ENCODE peak calls at places on chromosomes 6 and 20, in six cellular contexts. B is fibroblast of the conjunctiva, E is hypothalamus, X is GM10248, F is SK-N-DZ, A is AG09319. R is an unnamed sample.

GRCh38 chr20:4052554-4052953 is 37.2 kb upstream of the RNF24 start:
- DNase-seq in B (no peak), E (no peak), X (no peak), F (no peak), A (no peak), R (no peak)

GRCh38 chr6:167855825-167856425 is 29.2 kb downstream of the AFDN start:
- DNase-seq in B (peak; percentile 87), E (no peak), X (no peak), F (no peak), A (peak; percentile 65), R (no peak)

GRCh38 chr6:107545761-107546160 is 55.8 kb downstream of the SOBP start:
- DNase-seq in B (no peak), E (no peak), X (no peak), F (no peak), A (no peak), R (no peak)

GRCh38 chr6:108651781-108652227 is 91.1 kb downstream of the FOXO3 start:
- DNase-seq in B (peak; percentile 70), E (no peak), X (no peak), F (peak; percentile 65), A (peak; percentile 63), R (no peak)

GRCh38 chr6:2630362-2630761 is 120.4 kb downstream of the MYLK4 start:
- DNase-seq in B (peak; percentile 93), E (no peak), X (no peak), F (no peak), A (peak; percentile 76), R (no peak)

GRCh38 chr6:149859938-149860337 is 4.2 kb downstream of the LRP11 start:
- DNase-seq in B (no peak), E (no peak), X (no peak), F (no peak), A (no peak), R (no peak)

GRCh38 chr6:54427396-54427910 is 119.2 kb downstream of the TINAG start:
- DNase-seq in B (no peak), E (no peak), X (no peak), F (no peak), A (no peak), R (no peak)

GRCh38 chr6:123804771-123805540 is 1.3 kb downstream of the NKAIN2 start:
- DNase-seq in B (no peak), E (no peak), X (no peak), F (no peak), A (no peak), R (no peak)

GRCh38 chr6:118800394-118801071 is 93.4 kb upstream of the ASF1A start:
- DNase-seq in B (peak; percentile 82), E (peak; percentile 20), X (peak; percentile 81), F (peak; percentile 92), A (peak; percentile 62), R (peak; percentile 51)

GRCh38 chr6:158519354-158519753 is 40.5 kb upstream of the TMEM181 start:
- DNase-seq in B (no peak), E (no peak), X (no peak), F (no peak), A (no peak), R (no peak)

GRCh38 chr6:13425971-13426931 is 61.1 kb downstream of the GFOD1 start:
- DNase-seq in B (no peak), E (no peak), X (peak; percentile 26), F (no peak), A (no peak), R (no peak)

GRCh38 chr6:92779758-92780157 is 639.6 kb downstream of the EPHA7 start:
- DNase-seq in B (peak; percentile 31), E (no peak), X (no peak), F (no peak), A (no peak), R (no peak)

GRCh38 chr6:36373368-36374009 is 14.0 kb downstream of the ETV7 start:
- DNase-seq in B (no peak), E (no peak), X (no peak), F (no peak), A (no peak), R (no peak)

GRCh38 chr6:71531841-71532240 is 243.2 kb downstream of the OGFRL1 start:
- DNase-seq in B (no peak), E (no peak), X (no peak), F (no peak), A (no peak), R (no peak)

GRCh38 chr20:22579711-22580697 is 4.4 kb downstream of the FOXA2 start:
- DNase-seq in B (no peak), E (no peak), X (no peak), F (no peak), A (no peak), R (no peak)

GRCh38 chr6:53347921-53348435 is 772 bp downstream of the ELOVL5 start:
- DNase-seq in B (peak; percentile 43), E (peak; percentile 78), X (peak; percentile 36), F (peak; percentile 72), A (no peak), R (no peak)

GRCh38 chr20:11451793-11452291 is 465.9 kb upstream of the BTBD3 start:
- DNase-seq in B (peak; percentile 3), E (no peak), X (no peak), F (no peak), A (no peak), R (no peak)

GRCh38 chr20:12171927-12172581 is 254.4 kb downstream of the BTBD3 start:
- DNase-seq in B (peak; percentile 65), E (no peak), X (no peak), F (no peak), A (peak; percentile 31), R (no peak)

GRCh38 chr6:388202-388903 is 3.2 kb upstream of the IRF4 start:
- DNase-seq in B (peak; percentile 26), E (no peak), X (no peak), F (no peak), A (no peak), R (no peak)

GRCh38 chr6:1586256-1586655 is 23.5 kb upstream of the FOXC1 start:
- DNase-seq in B (no peak), E (no peak), X (no peak), F (no peak), A (no peak), R (no peak)

GRCh38 chr6:131124341-131125071 is 10.8 kb upstream of the AKAP7 start:
- DNase-seq in B (no peak), E (no peak), X (no peak), F (no peak), A (no peak), R (no peak)

GRCh38 chr20:32559753-32560380 is 25.3 kb downstream of the NOL4L start:
- DNase-seq in B (no peak), E (no peak), X (no peak), F (no peak), A (no peak), R (no peak)

GRCh38 chr6:107132330-107132954 is 17.1 kb upstream of the BEND3 start:
- DNase-seq in B (no peak), E (no peak), X (no peak), F (peak; percentile 49), A (no peak), R (no peak)

GRCh38 chr6:37304766-37305165 is 46.8 kb upstream of the TMEM217 start:
- DNase-seq in B (no peak), E (no peak), X (no peak), F (no peak), A (no peak), R (no peak)

GRCh38 chr20:19683822-19684221 is 74.2 kb upstream of the RIN2 start:
- DNase-seq in B (no peak), E (no peak), X (no peak), F (no peak), A (no peak), R (no peak)

R was measured in SK-N-MC.